ENCODE peak calls at places on chromosomes 13 and 19, in six cellular contexts. E, N, Z, A, Q and W are unnamed samples.

GRCh38 chr13:44857061-44857460 is 132.2 kb downstream of the NUFIP1 start:
- DNase-seq in A (no peak), Q (no peak), E (no peak), Z (no peak), N (no peak), W (no peak)

GRCh38 chr19:30754162-30754561 is 382.0 kb downstream of the ZNF536 start:
- DNase-seq in E (no peak), N (no peak), Z (no peak), A (no peak), Q (no peak), W (no peak)

GRCh38 chr13:101623469-101624209 is 171.2 kb downstream of the ITGBL1 start:
- DNase-seq in A (no peak), E (peak), N (no peak), Q (no peak), Z (no peak), W (peak)

GRCh38 chr13:75788494-75788991 is 152.4 kb downstream of the LMO7 start:
- DNase-seq in Z (no peak), N (no peak), E (peak), A (peak), Q (no peak), W (peak)

GRCh38 chr13:20141238-20142018 is 19.4 kb downstream of the GJA3 start:
- DNase-seq in Z (no peak), Q (no peak), A (no peak), N (no peak), E (no peak), W (no peak)

GRCh38 chr19:56253737-56254136 is 18.8 kb upstream of the EDDM13 start:
- DNase-seq in E (peak), N (no peak), A (no peak), Z (no peak), Q (no peak), W (peak)

GRCh38 chr13:27621366-27622101 is at the start of gene POLR1D:
- DNase-seq in E (peak), Q (peak), A (peak), Z (peak), N (peak), W (peak)

GRCh38 chr19:29121684-29122083 is 91.3 kb downstream of the UQCRFS1 start:
- DNase-seq in A (no peak), N (peak), E (no peak), Q (no peak), Z (peak), W (no peak)

GRCh38 chr13:40874138-40874776 is 84.8 kb downstream of the SLC25A15 start:
- DNase-seq in Q (no peak), A (no peak), E (no peak), Z (no peak), N (no peak), W (peak)

GRCh38 chr19:21221653-21222052 is 79.8 kb downstream of the ZNF431 start:
- DNase-seq in A (no peak), Z (no peak), E (no peak), Q (no peak), N (no peak), W (no peak)

DNA sequence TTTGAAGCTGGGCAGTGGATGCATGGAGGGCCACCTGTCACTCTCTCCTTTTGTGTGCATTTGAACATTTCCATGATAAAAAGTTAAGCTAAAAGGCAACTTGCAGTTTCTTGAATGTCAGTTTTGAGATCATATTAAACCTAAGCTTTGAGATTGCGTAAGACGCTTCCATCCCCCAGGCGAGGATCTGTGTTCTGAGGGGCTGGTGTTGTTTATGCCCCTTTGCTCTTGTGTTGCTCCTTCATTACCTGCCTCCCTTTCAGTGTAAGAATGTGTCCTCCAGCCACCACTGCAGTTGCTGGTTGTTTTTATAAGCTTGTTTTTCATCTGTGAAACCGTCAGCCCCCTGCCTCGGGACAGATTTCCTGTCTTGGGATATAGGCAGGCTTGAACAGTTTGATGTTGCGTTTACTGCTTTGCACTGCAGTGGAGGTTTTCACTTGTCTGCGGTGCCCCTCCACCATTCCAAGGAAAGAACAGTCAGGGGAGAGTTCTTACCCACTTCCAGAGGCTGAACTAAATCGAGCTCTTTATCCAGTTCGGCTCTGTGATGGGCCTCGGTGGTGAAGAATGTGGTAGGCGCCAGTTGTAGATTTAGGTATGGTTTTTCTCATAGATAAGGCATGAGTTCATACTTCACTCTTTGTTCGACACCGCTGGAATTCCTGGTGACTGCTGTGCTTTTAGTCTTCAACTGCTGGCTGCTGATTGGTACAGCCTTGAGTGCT is 96.8 kb downstream of the ARHGEF7 start:
- DNase-seq in E (peak), Z (peak), Q (no peak), A (peak), N (peak), W (peak)
- H2BK5ac ChIP-seq in E (no peak), Z (no peak), Q (no peak), A (peak), N (peak), W (peak)

GRCh38 chr13:86922936-86923335 is 748.2 kb upstream of the SLITRK5 start:
- DNase-seq in A (no peak), E (peak), Q (no peak), Z (no peak), N (no peak), W (peak)

GRCh38 chr13:86918682-86919081 is 752.5 kb upstream of the SLITRK5 start:
- DNase-seq in E (no peak), N (no peak), A (no peak), Q (no peak), Z (no peak), W (no peak)

DNA sequence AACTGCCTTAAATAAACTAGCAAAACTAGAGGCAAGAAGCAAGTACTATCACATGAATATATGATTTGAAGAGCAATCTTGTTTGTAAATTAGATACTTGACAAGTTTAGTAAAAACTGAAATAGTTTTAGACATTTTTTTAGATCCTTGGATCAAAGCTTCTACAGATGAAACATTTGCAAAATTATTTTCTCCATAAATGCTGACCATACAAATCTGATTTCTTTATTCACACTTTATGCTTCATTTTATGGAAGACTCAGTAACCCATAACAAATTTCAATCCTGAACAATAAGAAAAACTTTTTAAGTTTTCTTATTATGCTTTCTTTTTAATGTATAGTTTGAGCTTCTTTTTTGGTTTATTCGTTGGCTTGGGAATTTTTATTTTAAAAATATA is 750.2 kb upstream of the SLITRK5 start:
- DNase-seq in N (no peak), A (no peak), Q (no peak), Z (no peak), E (no peak), W (no peak)
- H4K91ac ChIP-seq in N (no peak), A (no peak), Q (no peak), Z (no peak), E (no peak), W (no peak)

DNA sequence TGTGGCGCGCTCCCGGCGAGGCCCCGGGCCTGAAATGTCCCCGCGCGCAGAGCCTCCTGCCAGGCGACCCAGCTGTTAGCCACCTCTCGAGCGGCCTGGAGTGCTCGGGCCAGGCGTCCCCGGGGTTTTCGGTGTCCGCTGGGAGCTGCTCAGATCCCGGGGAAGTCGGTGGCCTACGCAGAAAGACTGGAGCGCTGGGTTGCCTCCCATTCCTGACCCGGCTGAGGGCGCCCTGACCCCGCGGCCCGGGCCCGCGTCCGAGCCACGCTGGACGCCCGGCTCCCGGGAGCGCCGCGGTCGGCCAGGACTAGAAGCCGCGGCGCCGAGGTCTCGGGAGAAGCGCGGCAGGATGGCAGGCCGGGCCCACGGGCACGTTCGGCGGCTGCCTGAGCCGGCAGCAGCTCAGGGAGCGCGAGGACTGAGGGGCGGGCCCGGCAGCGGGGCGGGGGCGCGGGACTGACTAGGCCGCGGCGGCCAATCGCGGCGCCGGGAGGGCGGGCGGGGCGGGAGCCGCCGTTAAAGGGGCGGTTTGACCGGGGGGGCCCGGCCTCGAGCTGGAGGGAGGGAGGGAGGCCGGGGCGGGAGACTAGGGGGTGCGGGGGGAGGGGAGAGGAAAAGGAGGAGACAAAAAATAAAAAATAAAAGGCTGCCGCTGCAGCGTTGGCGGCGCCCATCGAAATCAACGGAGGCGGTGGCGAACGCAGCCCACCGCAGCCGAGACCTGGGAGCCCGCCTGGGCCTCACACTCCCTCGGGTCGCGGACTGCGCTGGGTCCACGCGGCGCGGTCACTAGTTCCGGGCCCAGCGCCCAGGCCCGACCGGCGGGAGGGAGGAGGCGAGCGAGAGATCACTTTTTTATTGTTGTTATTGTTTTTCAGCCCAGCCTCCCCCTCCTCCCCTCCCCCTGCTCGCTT is 1.1 kb upstream of the ZIC2 start:
- DNase-seq in N (no peak), E (peak), Q (peak), A (peak), Z (peak), W (peak)
- H2BK5ac ChIP-seq in N (peak), E (no peak), Q (peak), A (no peak), Z (no peak), W (peak)

GRCh38 chr19:18274303-18274775 is at the start of gene IQCN:
- DNase-seq in Z (peak), E (no peak), A (peak), N (no peak), Q (no peak), W (peak)
- H4K91ac ChIP-seq in Z (no peak), E (peak), A (no peak), N (no peak), Q (no peak), W (no peak)

DNA sequence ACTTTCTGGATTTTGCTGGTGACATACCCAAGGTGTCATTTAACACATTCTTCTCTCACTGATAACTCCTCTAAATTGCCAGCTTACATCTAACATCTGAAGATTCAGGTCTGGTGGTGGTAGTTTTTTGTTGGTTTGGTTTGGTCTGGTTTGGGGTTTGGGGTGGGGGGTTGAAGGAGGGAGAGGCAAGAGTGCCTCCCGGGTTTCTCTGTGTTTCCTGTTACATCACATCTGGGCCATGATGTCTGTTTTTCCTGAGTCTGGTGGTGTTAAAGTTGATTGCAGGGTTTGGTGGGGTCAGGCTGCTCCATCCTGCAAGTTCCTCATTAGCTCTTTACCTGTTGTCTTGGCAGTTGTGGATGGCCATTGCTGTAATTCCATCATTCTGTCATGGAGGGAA is 155.8 kb upstream of the UBL3 start:
- DNase-seq in E (no peak), Q (no peak), Z (no peak), A (no peak), N (no peak), W (no peak)
- H2BK5ac ChIP-seq in E (no peak), Q (no peak), Z (no peak), A (no peak), N (no peak), W (no peak)

GRCh38 chr19:49573009-49573408 is 7.3 kb downstream of the NOSIP start:
- DNase-seq in Z (no peak), E (no peak), A (no peak), N (no peak), Q (no peak), W (no peak)
- H4K91ac ChIP-seq in Z (no peak), E (no peak), A (no peak), N (no peak), Q (no peak), W (no peak)

GRCh38 chr19:36009633-36010379 is 1.2 kb upstream of the SYNE4 start:
- DNase-seq in Z (no peak), E (no peak), Q (no peak), N (no peak), A (no peak), W (no peak)

GRCh38 chr19:36013280-36014028 is 559 bp downstream of the ALKBH6 start:
- DNase-seq in Z (no peak), E (no peak), N (no peak), Q (no peak), A (no peak), W (no peak)

GRCh38 chr19:36019061-36019670 is 5.2 kb upstream of the ALKBH6 start:
- DNase-seq in E (no peak), Z (no peak), Q (no peak), A (no peak), N (no peak), W (no peak)

GRCh38 chr19:36010402-36010801 is 1.8 kb upstream of the SYNE4 start:
- DNase-seq in E (no peak), N (no peak), A (no peak), Z (no peak), Q (no peak), W (no peak)

GRCh38 chr19:36014029-36014924 is at the start of gene ALKBH6:
- DNase-seq in A (peak), Q (peak), Z (peak), E (peak), N (peak), W (peak)
- H2BK5ac ChIP-seq in A (no peak), Q (no peak), Z (no peak), E (peak), N (peak), W (no peak)

DNA sequence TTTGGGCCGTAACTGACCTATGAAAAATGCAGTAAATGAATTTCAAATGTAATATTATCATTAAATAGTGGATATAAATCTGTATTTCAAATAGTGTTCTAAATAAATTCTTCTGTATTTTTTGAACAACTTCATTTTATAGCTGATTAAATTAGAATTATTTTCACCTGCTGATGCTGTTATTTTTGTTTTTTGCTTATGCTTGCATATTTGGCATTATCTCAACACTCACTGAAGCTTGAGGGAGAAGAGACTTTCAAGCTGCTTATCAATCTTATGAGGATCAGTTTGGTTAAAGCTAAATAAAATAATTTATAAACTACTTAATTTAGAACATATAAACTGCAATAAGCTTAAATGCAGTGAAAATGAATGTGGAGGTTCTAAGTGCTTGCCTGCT is 251.3 kb upstream of the PCDH9 start:
- DNase-seq in Q (no peak), E (no peak), N (no peak), A (no peak), Z (no peak), W (no peak)
- H4K91ac ChIP-seq in Q (no peak), E (no peak), N (no peak), A (no peak), Z (no peak), W (no peak)

DNA sequence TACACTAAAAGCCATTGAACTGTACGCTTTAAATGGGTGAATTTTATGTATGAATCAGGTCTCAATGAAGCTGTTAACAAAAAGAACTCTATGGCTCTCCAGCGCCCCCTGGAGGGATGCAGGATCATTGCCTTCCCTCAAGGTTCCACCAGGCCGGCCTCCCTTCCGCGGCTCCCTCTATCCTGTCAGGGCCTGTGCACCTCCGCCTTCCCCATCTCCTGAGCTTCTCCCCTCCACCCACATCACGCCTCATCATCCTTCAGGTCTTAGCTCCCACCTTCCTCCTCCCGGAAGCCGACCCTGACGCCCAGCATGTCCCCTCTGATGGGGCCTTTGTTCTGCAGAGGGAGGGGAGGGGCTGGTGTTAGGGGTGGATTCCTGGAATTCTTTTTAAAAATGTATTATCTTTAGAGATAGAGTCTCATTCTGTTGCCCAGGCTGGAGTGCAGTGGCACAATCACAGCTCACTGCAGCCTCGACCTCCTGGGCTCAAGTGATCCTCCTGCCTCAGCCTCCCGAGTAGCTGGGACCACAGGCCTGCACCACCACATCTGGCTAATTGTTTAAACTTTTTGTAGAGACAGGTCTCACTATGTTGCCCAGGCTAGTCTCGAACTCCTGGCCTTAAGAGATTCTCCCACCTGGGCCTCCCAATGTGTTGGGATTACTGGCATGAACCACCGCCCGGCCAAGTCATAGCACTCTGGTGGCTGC is 27.7 kb downstream of the MEIS3 start:
- DNase-seq in Q (peak), Z (peak), N (peak), E (peak), A (peak), W (peak)
- H2BK5ac ChIP-seq in Q (no peak), Z (no peak), N (peak), E (no peak), A (no peak), W (no peak)

DNA sequence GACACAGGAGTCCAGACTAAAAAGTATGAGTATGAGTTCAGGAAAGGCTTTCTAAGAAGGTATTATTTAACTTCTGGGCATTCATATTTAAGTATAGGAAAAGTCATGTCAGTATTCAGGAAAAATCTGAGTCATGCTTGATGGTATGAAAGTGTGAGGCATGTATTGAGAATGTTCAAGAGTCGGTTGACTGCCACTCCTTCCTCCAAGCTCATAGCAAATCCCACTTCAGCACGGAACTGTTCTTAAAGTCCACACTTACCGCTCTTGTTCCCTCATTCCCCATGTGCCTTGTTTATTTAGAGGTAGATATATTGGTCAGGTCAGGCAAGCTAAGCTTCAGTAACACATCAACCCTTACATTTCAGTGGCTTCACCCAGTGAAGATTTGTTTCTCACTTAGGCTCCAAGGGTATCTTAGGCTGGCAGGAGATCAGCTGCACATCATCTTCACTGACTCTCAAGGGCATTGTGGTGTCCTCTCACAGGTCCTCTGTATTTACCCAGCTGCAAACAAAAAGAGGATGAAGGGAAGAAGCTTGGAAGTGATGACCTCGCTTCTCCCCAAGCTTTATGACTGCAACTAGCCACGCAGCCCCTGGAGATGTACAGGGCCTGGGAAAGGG is 1189.2 kb downstream of the EFNB2 start:
- DNase-seq in A (peak), Q (no peak), Z (no peak), E (peak), N (no peak), W (peak)
- H4K91ac ChIP-seq in A (peak), Q (no peak), Z (no peak), E (peak), N (no peak), W (no peak)